ENCODE peak calls at places on chromosomes 11 and 22, in four cellular contexts. S is fibroblast of pulmonary artery, L is hepatocyte, Q is WERI-Rb-1. K is an unnamed sample.

GRCh38 chr11:79026803-79027445 is 413.9 kb downstream of the TENM4 start:
- DNase-seq in Q (no peak), L (no peak), S (no peak), K (no peak)

GRCh38 chr11:9535189-9535781 is 38.2 kb upstream of the WEE1 start:
- DNase-seq in Q (peak; percentile 63), L (peak; percentile 59), S (peak; percentile 90), K (peak; percentile 81)

GRCh38 chr11:76935030-76935429 is 74.3 kb downstream of the ACER3 start:
- DNase-seq in Q (no peak), L (no peak), S (peak; percentile 20), K (no peak)

GRCh38 chr11:95066721-95067041 is at the start of gene SRSF8:
- DNase-seq in S (no peak), L (no peak), Q (no peak), K (no peak)

GRCh38 chr22:49784630-49784971 is 43.1 kb downstream of the BRD1 start:
- DNase-seq in Q (no peak), S (no peak), L (no peak), K (no peak)

GRCh38 chr11:45339754-45340519 is 53.8 kb upstream of the SYT13 start:
- DNase-seq in L (peak; percentile 94), Q (peak; percentile 98), S (peak; percentile 90), K (peak; percentile 94)

GRCh38 chr11:119206512-119207299 is 567 bp downstream of the CBL start:
- DNase-seq in S (no peak), Q (peak; percentile 46), L (peak; percentile 72), K (peak; percentile 77)

GRCh38 chr11:73288873-73289707 is 17.0 kb downstream of the P2RY6 start:
- DNase-seq in Q (peak; percentile 74), S (peak; percentile 77), L (peak; percentile 85), K (peak; percentile 58)

GRCh38 chr22:50696799-50697561 is 24.4 kb downstream of the SHANK3 start:
- DNase-seq in L (peak; percentile 69), Q (peak; percentile 22), S (no peak), K (peak; percentile 41)

GRCh38 chr11:12201016-12201985 is 90.9 kb downstream of the MICAL2 start:
- DNase-seq in L (peak; percentile 65), Q (no peak), S (peak; percentile 97), K (no peak)

GRCh38 chr22:31085493-31085824 is 4.3 kb downstream of the SMTN start:
- DNase-seq in S (peak; percentile 59), Q (no peak), L (peak; percentile 26), K (no peak)

GRCh38 chr11:975824-976223 is 50.2 kb downstream of the AP2A2 start:
- DNase-seq in L (no peak), Q (peak; percentile 39), S (peak; percentile 44), K (no peak)

GRCh38 chr11:23976776-23977380 is 520.0 kb upstream of the LUZP2 start:
- DNase-seq in L (no peak), S (peak; percentile 27), Q (no peak), K (no peak)

GRCh38 chr11:12199231-12199948 is 89.0 kb downstream of the MICAL2 start:
- DNase-seq in Q (no peak), L (no peak), S (no peak), K (no peak)

GRCh38 chr11:61768376-61769076 is 16.1 kb downstream of the MYRF start:
- DNase-seq in L (no peak), Q (no peak), S (no peak), K (no peak)

GRCh38 chr11:31817621-31818493 is 6.7 kb upstream of the PAX6 start:
- DNase-seq in Q (no peak), S (no peak), L (no peak), K (peak; percentile 44)

GRCh38 chr22:26174280-26174679 is 5.0 kb downstream of the SEZ6L start:
- DNase-seq in S (no peak), Q (peak; percentile 57), L (peak; percentile 48), K (no peak)

GRCh38 chr11:118290923-118291322 is 13.6 kb upstream of the CD3E start:
- DNase-seq in Q (peak; percentile 34), S (peak; percentile 45), L (peak; percentile 67), K (no peak)

GRCh38 chr11:43316451-43316850 is 4.7 kb downstream of the API5 start:
- DNase-seq in L (no peak), Q (no peak), S (no peak), K (no peak)

GRCh38 chr11:122025757-122026156 is 90.3 kb downstream of the BLID start:
- DNase-seq in L (no peak), Q (no peak), S (no peak), K (no peak)

GRCh38 chr11:124612045-124612444 is 817 bp downstream of the PANX3 start:
- DNase-seq in L (no peak), S (no peak), Q (no peak), K (no peak)

GRCh38 chr11:75482931-75483469 is 42.7 kb downstream of the GDPD5 start:
- DNase-seq in L (no peak), Q (no peak), S (no peak), K (no peak)

GRCh38 chr22:43783777-43784176 is 28.3 kb downstream of the EFCAB6 start:
- DNase-seq in Q (no peak), L (no peak), S (peak; percentile 6), K (no peak)

GRCh38 chr11:8567597-8568198 is 26.3 kb downstream of the STK33 start:
- DNase-seq in S (no peak), L (no peak), Q (no peak), K (no peak)

GRCh38 chr22:31150615-31151014 is 9.4 kb upstream of the RNF185 start:
- DNase-seq in Q (no peak), S (no peak), L (no peak), K (no peak)

GRCh38 chr11:45169310-45170072 is 23.1 kb downstream of the PRDM11 start:
- DNase-seq in L (no peak), S (no peak), Q (no peak), K (no peak)

GRCh38 chr11:44047931-44048431 is at the start of gene ACCSL:
- DNase-seq in L (no peak), Q (no peak), S (no peak), K (no peak)

GRCh38 chr22:38782402-38783094 is 11.4 kb downstream of the DNAL4 start:
- DNase-seq in L (peak; percentile 27), S (peak; percentile 71), Q (peak; percentile 75), K (no peak)

GRCh38 chr11:69321877-69322350 is 28.0 kb downstream of the MYEOV start:
- DNase-seq in S (peak; percentile 83), Q (no peak), L (no peak), K (no peak)

GRCh38 chr11:665062-665706 is 28.1 kb downstream of the DRD4 start:
- DNase-seq in L (peak; percentile 61), Q (no peak), S (no peak), K (no peak)

GRCh38 chr11:56706486-56706885 is 7.6 kb downstream of the OR9G1 start:
- DNase-seq in Q (no peak), S (no peak), L (no peak), K (no peak)

GRCh38 chr11:3128356-3129180 is 36.5 kb downstream of the OSBPL5 start:
- DNase-seq in S (no peak), Q (no peak), L (no peak), K (peak; percentile 49)

GRCh38 chr11:1747753-1748466 is 2.5 kb downstream of the IFITM10 start:
- DNase-seq in Q (no peak), S (no peak), L (no peak), K (peak; percentile 34)

GRCh38 chr11:86463955-86464354 is 89.3 kb downstream of the CCDC81 start:
- DNase-seq in S (no peak), L (no peak), Q (no peak), K (no peak)

GRCh38 chr11:33065445-33066178 is 26.2 kb downstream of the TCP11L1 start:
- DNase-seq in L (peak; percentile 85), S (peak; percentile 72), Q (peak; percentile 79), K (peak; percentile 83)

GRCh38 chr11:33062137-33062536 is 22.8 kb downstream of the TCP11L1 start:
- DNase-seq in L (peak; percentile 41), S (no peak), Q (no peak), K (no peak)

GRCh38 chr11:33060271-33060670 is 20.9 kb downstream of the TCP11L1 start:
- DNase-seq in L (no peak), Q (peak; percentile 63), S (no peak), K (no peak)

GRCh38 chr11:33064033-33064825 is 24.9 kb downstream of the TCP11L1 start:
- DNase-seq in L (no peak), Q (peak; percentile 24), S (peak; percentile 10), K (no peak)

GRCh38 chr11:33063326-33063775 is 24.0 kb downstream of the TCP11L1 start:
- DNase-seq in Q (no peak), L (no peak), S (peak; percentile 70), K (no peak)
- TF ChIP-seq CTCF in Q (no peak), L (no peak), S (no peak), K (no peak)

GRCh38 chr22:23241562-23242472 is 61.5 kb downstream of the BCR start:
- DNase-seq in S (no peak), L (no peak), Q (no peak), K (peak; percentile 21)
- H3K4me3 ChIP-seq in S (no peak overlapping the region), L (no peak overlapping the region), Q (no peak overlapping the region), K (no peak overlapping the region)

GRCh38 chr22:39943941-39944624 is 16.1 kb upstream of the TMA7B start:
- DNase-seq in Q (no peak), S (no peak), L (no peak), K (no peak)
- TF ChIP-seq CTCF in Q (no peak), S (no peak), L (no peak), K (no peak)

GRCh38 chr11:32911413-32911812 is 18.8 kb downstream of the QSER1 start:
- DNase-seq in Q (no peak), S (no peak), L (no peak), K (no peak)
- H3K4me3 ChIP-seq in Q (no peak overlapping the region), S (no peak overlapping the region), L (no peak overlapping the region), K (no peak overlapping the region)

GRCh38 chr11:65891180-65892136 is 985 bp downstream of the CCDC85B start:
- DNase-seq in L (no peak), Q (peak; percentile 58), S (peak; percentile 59), K (peak; percentile 55)
- TF ChIP-seq CTCF in L (peak; percentile 19), Q (peak; percentile 65), S (peak; percentile 29), K (no peak)

DNA sequence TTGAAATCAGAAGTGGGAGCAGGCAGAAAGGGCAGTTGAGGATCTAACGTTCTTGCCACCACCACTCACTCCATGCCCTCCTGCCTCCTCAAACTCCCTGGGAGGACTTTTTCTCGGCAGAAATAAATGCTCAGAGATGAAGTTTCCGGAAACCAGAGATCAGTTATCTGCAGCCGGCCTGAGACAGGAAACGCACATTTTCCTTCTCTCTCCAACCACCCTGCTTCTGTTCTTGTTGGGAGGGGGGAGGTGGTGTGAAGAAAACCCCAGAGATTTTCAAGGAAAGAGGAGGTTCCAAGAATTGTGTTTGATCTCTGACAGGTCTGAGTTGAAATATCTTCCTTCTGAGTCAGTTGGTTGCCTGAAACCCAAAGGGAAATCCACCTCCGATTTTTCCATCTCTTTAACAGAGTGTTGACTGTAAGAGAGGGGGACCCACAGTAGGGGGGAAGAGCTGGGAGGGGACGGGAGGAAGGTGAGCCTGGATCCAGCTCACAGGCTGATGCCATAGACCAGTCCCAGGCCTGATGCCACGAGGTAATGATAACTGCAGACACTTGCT is 100.8 kb downstream of the TRAF6 start:
- DNase-seq in Q (no peak), L (no peak), S (peak; percentile 84), K (no peak)
- H3K4me3 ChIP-seq in Q (no peak overlapping the region), L (no peak overlapping the region), S (no peak overlapping the region), K (no peak overlapping the region)

DNA sequence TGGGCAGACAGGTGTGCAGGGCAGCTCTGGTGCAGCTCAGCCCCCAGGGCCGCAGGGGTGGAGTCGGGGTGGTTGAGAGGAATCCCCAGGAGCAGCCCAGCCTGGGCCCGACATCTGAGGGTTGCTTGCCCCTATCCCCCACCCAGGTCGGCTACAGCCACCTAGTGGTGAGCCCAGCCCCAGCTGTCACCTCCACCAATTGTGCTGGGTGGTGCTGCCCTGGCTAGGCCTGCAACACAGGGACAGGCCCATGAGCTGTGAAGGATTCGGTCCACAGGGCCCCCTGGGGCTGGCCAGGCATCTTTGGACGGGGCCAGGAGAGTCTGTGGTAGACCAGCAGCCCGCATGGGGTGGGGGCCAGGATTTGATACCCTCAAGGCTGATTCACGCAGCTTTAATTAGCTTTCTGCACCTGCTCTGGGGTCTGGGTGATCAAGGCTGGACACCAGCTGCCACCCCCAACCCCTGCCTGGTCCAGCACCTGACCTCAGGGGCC is 29.5 kb downstream of the RTN4R start:
- DNase-seq in Q (peak; percentile 95), S (no peak), L (peak; percentile 75), K (peak; percentile 64)
- TF ChIP-seq CTCF in Q (peak; percentile 97), S (peak; percentile 29), L (peak; percentile 54), K (no peak)